ENCODE peak calls at places on chromosomes 12 and 14, in eight cellular contexts. G is esophagus squamous epithelium, N is sigmoid colon, W is A549, Y is IMR-90, I is Peyer's patch, J is right lobe of liver, B is uterus. F is an unnamed sample.

GRCh38 chr14:38342803-38343202 is 86.9 kb upstream of the CLEC14A start:
- DNase-seq in G (no peak), N (no peak), W (no peak), Y (peak; percentile 96), I (no peak), J (no peak), B (no peak), F (no peak)

GRCh38 chr14:24054324-24054641 is 2.5 kb downstream of the CARMIL3 start:
- DNase-seq in G (no peak), N (no peak), W (no peak), Y (no peak), I (no peak), J (no peak), B (no peak), F (no peak)

GRCh38 chr12:64171715-64172114 is 50.4 kb downstream of the KICS2 start:
- DNase-seq in G (no peak), N (no peak), W (peak; percentile 24), Y (peak; percentile 67), I (no peak), J (no peak), B (no peak), F (no peak)

GRCh38 chr12:75705749-75706719 is 194.6 kb upstream of the KRR1 start:
- DNase-seq in G (no peak), N (peak; percentile 72), W (no peak), Y (peak; percentile 100), I (no peak), J (no peak), B (peak; percentile 45), F (no peak)

GRCh38 chr14:85336817-85337216 is 193.1 kb upstream of the FLRT2 start:
- DNase-seq in G (no peak), N (no peak), W (no peak), Y (no peak), I (no peak), J (no peak), B (no peak), F (no peak)

GRCh38 chr14:53327716-53328115 is 174.6 kb upstream of the DDHD1 start:
- DNase-seq in G (no peak), N (no peak), W (no peak), Y (peak; percentile 69), I (no peak), J (no peak), B (peak; percentile 24), F (no peak)

GRCh38 chr12:3002636-3003035 is 43.4 kb downstream of the TEAD4 start:
- DNase-seq in G (no peak), N (no peak), W (no peak), Y (no peak), I (no peak), J (no peak), B (no peak), F (no peak)

GRCh38 chr12:63766498-63766897 is 13.2 kb upstream of the RXYLT1 start:
- DNase-seq in G (no peak), N (no peak), W (no peak), Y (no peak), I (no peak), J (no peak), B (no peak), F (no peak)

GRCh38 chr14:24903337-24903736 is 146.6 kb downstream of the STXBP6 start:
- DNase-seq in G (no peak), N (no peak), W (no peak), Y (peak; percentile 75), I (no peak), J (no peak), B (no peak), F (no peak)

DNA sequence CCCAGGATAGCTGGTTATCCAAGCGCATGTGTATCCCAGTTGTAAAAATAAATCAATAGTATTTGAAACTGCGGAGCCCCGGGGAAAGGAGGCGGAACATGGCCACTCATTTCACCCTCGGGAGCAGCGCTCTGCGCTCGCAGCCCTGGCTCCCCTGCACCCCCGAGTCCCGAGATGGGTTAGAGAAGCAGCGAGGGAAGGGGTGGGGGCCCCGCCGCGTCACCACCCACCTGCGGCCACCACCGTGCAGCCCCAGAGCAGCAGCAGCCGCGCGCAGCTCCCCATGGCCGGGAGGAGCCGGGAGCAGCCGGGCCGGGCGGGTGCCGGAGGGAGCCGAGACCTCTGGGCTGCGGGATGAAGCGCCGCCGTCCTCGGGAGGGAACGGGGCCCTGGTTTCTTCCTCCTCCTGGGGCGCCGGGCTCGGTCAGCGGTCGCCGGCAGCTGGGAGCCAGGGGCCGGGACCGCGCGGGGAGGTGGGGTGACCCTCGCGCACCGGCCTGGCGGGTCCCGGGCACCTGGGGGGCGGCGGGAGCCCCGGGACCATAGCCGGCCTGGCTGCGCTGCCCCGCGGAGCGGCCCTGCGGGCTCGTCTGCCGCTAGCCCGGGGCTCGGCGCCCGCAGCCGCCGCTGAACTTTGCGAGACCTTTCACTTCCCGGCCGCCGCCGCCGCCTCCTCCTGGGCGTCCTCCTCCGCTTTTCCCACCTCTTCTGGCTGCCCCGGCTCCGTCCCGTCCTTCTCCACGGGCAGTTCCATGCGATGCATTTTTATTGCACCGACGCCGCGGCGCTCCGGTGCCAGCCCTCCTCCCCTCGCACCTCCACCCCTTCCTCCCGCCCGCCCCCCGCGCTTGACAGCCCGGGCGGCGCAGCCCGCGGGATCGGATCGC is at the start of gene NTN4:
- DNase-seq in G (no peak), N (peak; percentile 65), W (peak; percentile 33), Y (peak; percentile 24), I (no peak), J (peak; percentile 78), B (peak; percentile 23), F (peak; percentile 52)
- TF ChIP-seq POLR2A in G (peak; percentile 11), N (no peak), W (peak; percentile 35), Y (no peak), I (no peak), J (peak; percentile 54), B (no peak), F (peak; percentile 12)

DNA sequence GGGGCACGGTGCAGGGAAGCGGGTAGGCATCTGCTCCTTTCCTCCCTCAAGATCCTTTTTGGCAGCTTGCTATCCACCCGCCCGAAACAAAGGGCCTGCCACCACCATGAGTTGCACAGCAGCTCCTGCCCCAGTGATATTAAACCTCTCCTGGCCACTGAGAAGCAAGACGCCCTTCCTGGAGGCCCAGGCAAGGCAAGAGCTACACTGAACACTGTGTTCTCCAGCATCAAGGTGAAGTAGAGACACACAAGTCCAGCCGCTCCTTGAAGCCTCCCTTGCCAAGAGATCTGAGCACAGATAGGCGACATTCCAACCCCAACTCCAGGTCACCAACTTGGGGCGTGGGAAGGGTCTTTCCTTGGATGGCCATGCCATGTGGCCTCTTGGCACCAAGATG is 70.9 kb downstream of the ACTN1 start:
- DNase-seq in G (no peak), N (peak; percentile 72), W (no peak), Y (no peak), I (no peak), J (no peak), B (no peak), F (no peak)
- H3K27ac ChIP-seq in G (no peak overlapping the region), N (peak overlapping the region; percentile 100), W (no peak overlapping the region), Y (no peak overlapping the region), I (no peak overlapping the region), J (no peak overlapping the region), B (peak overlapping the region; percentile 72), F (peak overlapping the region; percentile 42)

DNA sequence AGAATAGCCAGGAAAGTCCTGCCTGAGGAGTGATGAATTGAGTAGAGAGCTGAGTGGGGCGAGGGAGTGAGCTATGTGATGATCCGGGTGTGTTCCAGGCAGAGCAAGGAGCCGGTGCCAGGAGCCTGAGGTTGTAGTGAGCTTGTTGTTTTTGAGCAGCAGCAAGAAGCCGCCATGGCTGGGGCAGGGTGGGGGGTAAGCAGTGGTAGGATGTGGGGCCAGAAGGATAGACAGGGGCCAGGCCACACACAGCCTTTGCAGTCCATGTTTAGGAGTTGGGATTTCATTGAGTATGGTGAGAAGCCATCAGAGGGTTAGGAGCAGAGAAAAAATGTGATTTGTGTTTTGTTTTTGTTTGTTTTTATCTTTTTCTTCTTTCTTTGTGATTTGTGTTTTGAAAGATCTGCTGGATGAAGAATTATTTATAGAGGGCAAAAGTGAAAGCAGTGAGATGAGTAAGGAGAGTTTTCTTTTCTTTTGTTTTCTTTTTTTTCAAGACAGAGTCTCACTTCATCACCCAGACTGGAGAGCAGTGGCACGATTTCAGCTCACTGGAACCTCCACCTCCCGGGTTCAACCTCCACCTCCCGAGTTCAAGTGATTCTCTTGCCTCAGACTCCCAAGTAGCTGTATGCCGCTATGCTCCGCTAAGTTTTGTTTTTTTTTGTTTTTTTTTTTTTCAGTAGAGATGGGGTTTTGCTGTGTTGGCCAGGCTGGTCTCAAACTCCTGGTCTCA is 92.3 kb upstream of the BCAT1 start:
- DNase-seq in G (no peak), N (no peak), W (no peak), Y (no peak), I (no peak), J (no peak), B (no peak), F (no peak)
- H3K4me3 ChIP-seq in G (no peak overlapping the region), N (no peak overlapping the region), W (no peak overlapping the region), Y (no peak overlapping the region), I (no peak overlapping the region), J (no peak overlapping the region), B (no peak overlapping the region), F (no peak overlapping the region)

GRCh38 chr14:105059917-105060565 is 5.2 kb downstream of the GPR132 start:
- DNase-seq in G (no peak), N (no peak), W (no peak), Y (no peak), I (no peak), J (peak; percentile 40), B (no peak), F (no peak)

GRCh38 chr14:105059035-105059916 is 6.0 kb downstream of the GPR132 start:
- DNase-seq in G (no peak), N (no peak), W (no peak), Y (no peak), I (peak; percentile 63), J (peak; percentile 48), B (no peak), F (no peak)

GRCh38 chr14:105056303-105056831 is 8.9 kb downstream of the GPR132 start:
- DNase-seq in G (no peak), N (no peak), W (no peak), Y (no peak), I (no peak), J (no peak), B (no peak), F (no peak)

GRCh38 chr14:105060751-105061427 is 4.3 kb downstream of the GPR132 start:
- DNase-seq in G (no peak), N (peak; percentile 70), W (no peak), Y (no peak), I (peak; percentile 83), J (peak; percentile 47), B (no peak), F (no peak)

GRCh38 chr14:105058521-105059034 is 6.7 kb downstream of the GPR132 start:
- DNase-seq in G (no peak), N (no peak), W (no peak), Y (no peak), I (no peak), J (peak; percentile 42), B (no peak), F (no peak)
- TF ChIP-seq POLR2A in G (no peak), N (no peak), W (no peak), Y (no peak), I (no peak), J (no peak), B (no peak), F (no peak)

DNA sequence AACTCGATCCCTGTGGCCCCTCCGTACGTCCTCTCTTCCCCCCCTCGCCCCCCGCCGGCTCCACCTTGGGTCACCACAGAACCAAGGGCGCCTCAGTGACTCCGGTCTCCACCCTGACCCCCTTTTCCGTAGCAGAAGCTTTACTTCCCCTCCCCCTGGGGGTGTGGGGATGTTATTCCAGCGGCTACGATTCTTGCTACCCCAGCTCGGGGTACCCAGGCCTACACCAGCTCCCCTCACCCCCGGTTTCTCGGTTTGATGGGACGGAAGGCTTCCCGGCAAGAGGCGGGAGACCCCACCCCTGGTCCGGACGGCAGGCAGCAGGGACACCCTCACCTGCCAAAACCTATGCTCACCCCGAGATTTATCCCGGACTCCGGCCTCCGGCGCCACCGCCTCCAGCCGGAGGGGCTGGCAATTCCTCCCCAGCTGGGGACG is 665 bp downstream of the RAB15 start:
- DNase-seq in G (no peak), N (no peak), W (no peak), Y (no peak), I (no peak), J (no peak), B (no peak), F (no peak)
- H3K27ac ChIP-seq in G (peak overlapping the region; percentile 22), N (peak overlapping the region; percentile 23), W (peak overlapping the region; percentile 94), Y (no peak overlapping the region), I (peak overlapping the region; percentile 58), J (no peak overlapping the region), B (peak overlapping the region; percentile 36), F (peak overlapping the region; percentile 41)

F was measured in breast epithelium.